ENCODE peak calls at places on chromosomes 7 and 10, in four cellular contexts. H is fibroblast of lung, K is heart left ventricle, G is GM23338. N is an unnamed sample. For H3K27me3, the result is how much of the 10 kb centered on the place peaks cover.

GRCh38 chr7:106421181-106421762 is 136.5 kb upstream of the NAMPT start:
- DNase-seq in H (peak), K (peak), G (no peak), N (peak)

GRCh38 chr10:99805190-99805589 is 22.8 kb downstream of the ABCC2 start:
- DNase-seq in H (no peak), K (no peak), G (no peak), N (no peak)

GRCh38 chr7:82109288-82109687 is 334.3 kb downstream of the CACNA2D1 start:
- DNase-seq in H (peak), K (no peak), G (no peak), N (no peak)

GRCh38 chr7:29173458-29173857 is 21.1 kb upstream of the CHN2 start:
- DNase-seq in H (no peak), K (no peak), G (no peak), N (no peak)

GRCh38 chr10:86139066-86139657 is 227.4 kb downstream of the GRID1 start:
- DNase-seq in H (no peak), K (no peak), G (peak), N (no peak)

GRCh38 chr10:127337801-127338200 is 141.4 kb upstream of the INSYN2A start:
- DNase-seq in H (no peak), K (no peak), G (peak), N (no peak)

GRCh38 chr7:32564542-32564941 is 69.3 kb downstream of the AVL9 start:
- DNase-seq in H (peak), K (no peak), G (peak), N (no peak)

GRCh38 chr7:133207687-133208086 is 45.2 kb upstream of the EXOC4 start:
- DNase-seq in H (peak), K (no peak), G (peak), N (no peak)

GRCh38 chr7:150962743-150963399 is 15.2 kb downstream of the KCNH2 start:
- DNase-seq in H (peak), K (peak), G (peak), N (no peak)

GRCh38 chr10:123751340-123751739 is 85.2 kb downstream of the GPR26 start:
- DNase-seq in H (no peak), K (no peak), G (no peak), N (no peak)

GRCh38 chr7:159172314-159172892 is 27.7 kb upstream of the VIPR2 start:
- DNase-seq in H (no peak), K (no peak), G (no peak), N (no peak)

DNA sequence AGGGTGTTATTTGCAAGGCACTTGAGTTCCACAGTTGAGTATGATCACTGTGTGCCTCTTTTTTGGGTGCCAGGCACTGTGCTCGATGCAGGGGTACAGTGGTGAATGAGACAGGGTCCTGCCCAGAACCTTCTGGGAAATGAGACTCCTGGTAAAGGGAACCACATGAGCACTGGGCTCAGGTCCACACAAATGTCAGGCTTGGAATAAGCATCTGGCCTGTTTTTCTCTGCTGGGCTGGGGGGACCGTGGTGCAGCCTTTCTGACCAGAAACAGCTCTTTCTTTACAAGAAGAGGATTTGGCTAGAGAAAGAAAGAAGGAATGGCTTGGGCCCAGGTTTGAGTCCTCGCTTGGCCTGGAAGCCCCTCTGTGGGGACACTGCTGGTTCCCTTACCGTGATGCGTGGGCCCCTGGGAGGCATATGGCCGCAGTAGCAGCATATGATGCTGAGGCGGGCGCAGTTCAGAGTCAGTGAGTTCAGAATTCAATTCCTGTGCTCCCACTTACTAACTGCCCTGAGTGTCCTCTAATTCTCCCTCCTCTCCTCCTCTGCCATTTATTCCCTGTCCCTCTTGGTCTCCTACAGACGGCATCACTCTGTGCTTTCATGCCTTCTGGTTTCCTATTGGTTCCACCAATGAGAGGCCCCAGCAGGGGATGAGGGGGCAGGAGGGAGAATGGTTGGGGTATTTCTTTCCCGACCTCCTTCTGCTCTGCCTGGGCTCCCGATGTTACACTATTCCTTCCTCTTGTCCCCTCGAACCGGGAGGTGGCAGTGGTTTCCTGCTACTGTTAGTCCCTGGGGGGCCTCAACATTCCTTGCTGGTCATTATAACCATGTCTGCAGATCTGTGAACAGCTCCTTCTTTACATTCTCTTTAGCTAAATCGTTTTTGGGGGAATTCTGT is 9.6 kb upstream of the KCP start:
- DNase-seq in H (no peak), K (no peak), G (peak), N (no peak)
- H3K27me3 ChIP-seq in H (under half), K (half or more), G (under half), N (under half)

DNA sequence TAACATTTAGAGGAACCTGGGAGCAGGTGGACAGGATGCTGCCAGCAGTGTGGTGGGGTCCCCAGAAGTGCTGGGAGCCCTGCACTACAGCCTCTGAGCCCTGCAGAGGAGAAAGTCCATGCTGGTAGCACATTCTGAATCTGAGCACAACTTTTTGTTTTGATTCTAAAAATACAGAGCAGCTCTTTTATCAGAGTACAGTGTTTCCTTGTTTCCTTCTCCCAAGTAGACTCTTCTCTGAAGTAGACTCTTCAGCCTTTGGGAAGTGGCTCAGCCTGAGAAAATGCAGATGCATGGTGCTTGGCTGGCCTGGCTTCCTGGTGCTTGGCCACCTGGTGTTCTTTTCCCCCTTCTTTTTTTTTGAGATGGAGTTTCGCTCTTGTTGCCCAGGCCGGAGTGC is 9.1 kb downstream of the ADCY1 start:
- DNase-seq in H (no peak), K (no peak), G (no peak), N (peak)
- TF ChIP-seq CTCF in H (no peak), K (no peak), G (no peak), N (no peak)

GRCh38 chr10:27696466-27696865 is 49.2 kb downstream of the MKX start:
- DNase-seq in H (no peak), K (no peak), G (no peak), N (no peak)

GRCh38 chr10:27699778-27700177 is 45.8 kb downstream of the MKX start:
- DNase-seq in H (peak), K (no peak), G (no peak), N (no peak)

GRCh38 chr10:27701971-27702537 is 43.6 kb downstream of the MKX start:
- DNase-seq in H (no peak), K (no peak), G (peak), N (no peak)
- H3K27ac ChIP-seq in H (no peak), K (no peak), G (peak), N (peak)

GRCh38 chr7:100602889-100603696 is 930 bp downstream of the PCOLCE start:
- DNase-seq in H (peak), K (peak), G (peak), N (peak)
- H3K27me3 ChIP-seq in H (under half), K (under half), G (under half), N (under half)

GRCh38 chr7:50317221-50317678 is 12.7 kb downstream of the IKZF1 start:
- DNase-seq in H (no peak), K (no peak), G (no peak), N (no peak)
- TF ChIP-seq CTCF in H (no peak), K (no peak), G (no peak), N (no peak)

GRCh38 chr7:42673951-42674350 is 237.9 kb downstream of the C7orf25 start:
- DNase-seq in H (no peak), K (no peak), G (no peak), N (no peak)

GRCh38 chr7:42672339-42672990 is 239.4 kb downstream of the C7orf25 start:
- DNase-seq in H (no peak), K (no peak), G (no peak), N (no peak)

GRCh38 chr7:42677751-42678231 is 234.1 kb downstream of the C7orf25 start:
- DNase-seq in H (peak), K (peak), G (no peak), N (no peak)

GRCh38 chr7:42678315-42678714 is 233.6 kb downstream of the C7orf25 start:
- DNase-seq in H (peak), K (no peak), G (no peak), N (no peak)
- H3K27ac ChIP-seq in H (no peak), K (peak), G (no peak), N (peak)

N was measured in tibial artery.